ENCODE peak calls at places on chromosomes 11 and 22, in ten cellular contexts. Y, V, T, B, S, N, O, G, J and W are unnamed samples.

GRCh38 chr11:73787051-73787642 is 527 bp upstream of the MRPL48 start:
- DNase-seq in Y (no peak), V (no peak), T (no peak), B (no peak), S (no peak), N (peak), O (no peak), G (no peak), J (peak), W (no peak)

GRCh38 chr11:126546191-126546590 is 190.7 kb downstream of the ST3GAL4 start:
- DNase-seq in Y (no peak), V (no peak), T (no peak), B (no peak), S (no peak), N (no peak), O (no peak), G (no peak), J (no peak), W (no peak)

GRCh38 chr22:48954781-48955311 is 872.8 kb downstream of the BRD1 start:
- DNase-seq in Y (peak), V (peak), T (no peak), B (no peak), S (no peak), N (no peak), O (no peak), G (no peak), J (no peak), W (no peak)

GRCh38 chr11:11808992-11809583 is 32.7 kb upstream of the USP47 start:
- DNase-seq in Y (no peak), V (no peak), T (no peak), B (no peak), S (no peak), N (no peak), O (no peak), G (no peak), J (no peak), W (no peak)

GRCh38 chr11:111776398-111777093 is 10.4 kb upstream of the PPP2R1B start:
- DNase-seq in Y (no peak), V (no peak), T (no peak), B (no peak), S (no peak), N (no peak), O (no peak), G (no peak), J (no peak), W (no peak)

GRCh38 chr11:57647960-57648776 is 1.5 kb downstream of the YPEL4 start:
- DNase-seq in Y (no peak), V (peak), T (no peak), B (no peak), S (no peak), N (no peak), O (no peak), G (no peak), J (no peak), W (no peak)

GRCh38 chr11:122756417-122756816 is 81.9 kb upstream of the CRTAM start:
- DNase-seq in Y (peak), V (no peak), T (no peak), B (peak), S (no peak), N (no peak), O (no peak), G (no peak), J (no peak), W (no peak)

GRCh38 chr11:133966147-133966546 is 9.4 kb upstream of the IGSF9B start:
- DNase-seq in Y (no peak), V (no peak), T (no peak), B (no peak), S (no peak), N (no peak), O (no peak), G (no peak), J (no peak), W (no peak)

GRCh38 chr11:75534291-75535038 is 8.7 kb upstream of the GDPD5 start:
- DNase-seq in Y (no peak), V (no peak), T (no peak), B (no peak), S (peak), N (peak), O (no peak), G (no peak), J (no peak), W (no peak)

GRCh38 chr11:63504933-63505586 is 824 bp upstream of the LGALS12 start:
- DNase-seq in Y (no peak), V (peak), T (no peak), B (peak), S (no peak), N (no peak), O (no peak), G (no peak), J (no peak), W (no peak)

GRCh38 chr22:26887456-26887855 is 230.1 kb downstream of the MIAT start:
- DNase-seq in Y (no peak), V (no peak), T (no peak), B (no peak), S (no peak), N (no peak), O (peak), G (no peak), J (no peak), W (no peak)

GRCh38 chr22:20238567-20239062 is 29.5 kb downstream of the RTN4R start:
- DNase-seq in Y (peak), V (peak), T (peak), B (no peak), S (peak), N (peak), O (peak), G (peak), J (peak), W (peak)

GRCh38 chr11:128678017-128678416 is 15.9 kb upstream of the FLI1 start:
- DNase-seq in Y (no peak), V (no peak), T (no peak), B (no peak), S (no peak), N (no peak), O (peak), G (no peak), J (no peak), W (no peak)

GRCh38 chr11:70871881-70872280 is 380.5 kb downstream of the SHANK2 start:
- DNase-seq in Y (no peak), V (no peak), T (no peak), B (no peak), S (no peak), N (no peak), O (no peak), G (no peak), J (no peak), W (no peak)

GRCh38 chr11:117319214-117319840 is 3.3 kb upstream of the BACE1 start:
- DNase-seq in Y (peak), V (no peak), T (no peak), B (no peak), S (no peak), N (no peak), O (peak), G (no peak), J (no peak), W (no peak)

GRCh38 chr22:40418366-40419201 is 48.2 kb downstream of the SGSM3 start:
- DNase-seq in Y (peak), V (peak), T (no peak), B (peak), S (no peak), N (no peak), O (no peak), G (no peak), J (peak), W (no peak)

GRCh38 chr11:8291421-8292350 is 28.0 kb upstream of the LMO1 start:
- DNase-seq in Y (peak), V (peak), T (no peak), B (no peak), S (no peak), N (no peak), O (no peak), G (no peak), J (no peak), W (no peak)

GRCh38 chr11:76705834-76706233 is 35.3 kb upstream of the LRRC32 start:
- DNase-seq in Y (no peak), V (no peak), T (no peak), B (no peak), S (no peak), N (no peak), O (no peak), G (no peak), J (no peak), W (no peak)

GRCh38 chr11:123247498-123247799 is 52.4 kb upstream of the CLMP start:
- DNase-seq in Y (no peak), V (no peak), T (no peak), B (no peak), S (no peak), N (no peak), O (no peak), G (no peak), J (no peak), W (no peak)

GRCh38 chr11:123481647-123482046 is 51.6 kb downstream of the GRAMD1B start:
- DNase-seq in Y (no peak), V (no peak), T (no peak), B (no peak), S (no peak), N (no peak), O (no peak), G (no peak), J (no peak), W (no peak)

GRCh38 chr22:28424427-28425080 is 255.1 kb downstream of the TTC28 start:
- DNase-seq in Y (no peak), V (no peak), T (no peak), B (no peak), S (peak), N (no peak), O (no peak), G (no peak), J (no peak), W (no peak)

GRCh38 chr11:120147094-120147949 is 9.4 kb upstream of the TRIM29 start:
- DNase-seq in Y (no peak), V (no peak), T (no peak), B (no peak), S (no peak), N (no peak), O (no peak), G (no peak), J (no peak), W (no peak)

GRCh38 chr11:64459016-64459415 is 100.1 kb downstream of the RPS6KA4 start:
- DNase-seq in Y (peak), V (peak), T (no peak), B (no peak), S (no peak), N (no peak), O (no peak), G (no peak), J (no peak), W (no peak)

GRCh38 chr11:88320149-88320559 is 17.4 kb downstream of the CTSC start:
- DNase-seq in Y (no peak), V (no peak), T (no peak), B (no peak), S (peak), N (no peak), O (peak), G (no peak), J (no peak), W (no peak)

GRCh38 chr11:103085758-103086365 is 6.1 kb downstream of the DCUN1D5 start:
- DNase-seq in Y (no peak), V (no peak), T (no peak), B (no peak), S (no peak), N (no peak), O (peak), G (no peak), J (no peak), W (no peak)

GRCh38 chr11:47161134-47161854 is 15.4 kb downstream of the ARFGAP2 start:
- DNase-seq in Y (no peak), V (no peak), T (peak), B (no peak), S (peak), N (peak), O (peak), G (peak), J (peak), W (peak)

GRCh38 chr11:68215087-68215445 is 2.0 kb upstream of the KMT5B start:
- DNase-seq in Y (no peak), V (no peak), T (no peak), B (no peak), S (no peak), N (no peak), O (no peak), G (no peak), J (no peak), W (no peak)

GRCh38 chr11:122113836-122114235 is 2.2 kb downstream of the BLID start:
- DNase-seq in Y (no peak), V (no peak), T (no peak), B (no peak), S (no peak), N (no peak), O (no peak), G (no peak), J (no peak), W (no peak)

GRCh38 chr22:28514314-28514713 is 165.3 kb downstream of the TTC28 start:
- DNase-seq in Y (no peak), V (no peak), T (no peak), B (no peak), S (no peak), N (no peak), O (no peak), G (no peak), J (no peak), W (no peak)

GRCh38 chr11:13119361-13119760 is 110.2 kb downstream of the RASSF10 start:
- DNase-seq in Y (no peak), V (no peak), T (no peak), B (no peak), S (peak), N (no peak), O (no peak), G (no peak), J (no peak), W (no peak)

GRCh38 chr22:45911601-45912271 is 65.2 kb downstream of the WNT7B start:
- DNase-seq in Y (no peak), V (no peak), T (no peak), B (peak), S (peak), N (peak), O (no peak), G (no peak), J (no peak), W (no peak)

GRCh38 chr11:93715797-93716396 is 25.4 kb downstream of the TAF1D start:
- DNase-seq in Y (no peak), V (no peak), T (no peak), B (no peak), S (no peak), N (no peak), O (no peak), G (no peak), J (no peak), W (no peak)

GRCh38 chr11:93717501-93717900 is 23.8 kb downstream of the TAF1D start:
- DNase-seq in Y (no peak), V (no peak), T (no peak), B (no peak), S (no peak), N (no peak), O (no peak), G (no peak), J (no peak), W (no peak)

GRCh38 chr11:93720522-93720921 is 20.8 kb downstream of the TAF1D start:
- DNase-seq in Y (no peak), V (no peak), T (no peak), B (no peak), S (no peak), N (no peak), O (no peak), G (no peak), J (no peak), W (no peak)

GRCh38 chr11:93719310-93719709 is 22.0 kb downstream of the TAF1D start:
- DNase-seq in Y (no peak), V (no peak), T (no peak), B (no peak), S (no peak), N (no peak), O (no peak), G (no peak), J (no peak), W (no peak)

DNA sequence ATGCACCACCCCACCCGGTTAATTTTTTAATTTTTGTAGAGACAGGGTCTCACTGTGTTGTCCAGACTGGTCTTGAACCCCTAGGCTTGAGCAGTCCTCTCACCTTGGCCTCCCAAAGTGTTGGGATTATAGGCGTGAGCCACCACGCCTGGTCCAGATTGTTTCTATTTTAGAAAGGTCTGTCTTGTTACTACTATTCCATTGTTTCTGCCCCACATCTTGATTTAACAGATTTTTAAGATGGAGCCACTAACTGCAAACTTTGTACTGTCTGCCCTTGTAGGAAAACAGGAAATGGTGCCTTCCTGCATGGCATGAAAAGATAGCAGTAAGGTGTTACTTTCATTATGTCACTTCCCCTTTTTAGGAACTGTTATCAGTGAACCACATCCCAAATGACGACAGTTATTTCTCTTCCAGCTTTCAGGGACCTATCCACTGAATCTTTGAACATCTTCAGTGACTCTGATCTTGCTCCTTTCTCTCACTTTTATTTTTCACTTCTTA is 23.2 kb downstream of the TAF1D start:
- DNase-seq in Y (no peak), V (no peak), T (no peak), B (no peak), S (no peak), N (no peak), O (peak), G (no peak), J (no peak), W (no peak)
- TF ChIP-seq CTCF in Y (no peak), V (no peak), T (no peak), B (no peak), S (no peak), N (no peak), O (no peak), G (no peak), J (no peak), W (no peak)

GRCh38 chr11:23021287-23021863 is 161.1 kb upstream of the CCDC179 start:
- DNase-seq in Y (no peak), V (no peak), T (peak), B (no peak), S (peak), N (peak), O (peak), G (peak), J (peak), W (no peak)
- TF ChIP-seq CTCF in Y (no peak), V (peak), T (peak), B (peak), S (peak), N (peak), O (peak), G (peak), J (peak), W (peak)

GRCh38 chr22:47283616-47284270 is 521.3 kb downstream of the TBC1D22A start:
- DNase-seq in Y (no peak), V (no peak), T (no peak), B (no peak), S (no peak), N (no peak), O (no peak), G (no peak), J (no peak), W (no peak)

GRCh38 chr22:47282851-47283250 is 520.4 kb downstream of the TBC1D22A start:
- DNase-seq in Y (no peak), V (no peak), T (no peak), B (no peak), S (no peak), N (no peak), O (no peak), G (no peak), J (no peak), W (no peak)

GRCh38 chr22:47282366-47282765 is 519.9 kb downstream of the TBC1D22A start:
- DNase-seq in Y (no peak), V (no peak), T (no peak), B (no peak), S (no peak), N (no peak), O (no peak), G (no peak), J (no peak), W (no peak)

GRCh38 chr22:47279337-47279736 is 516.9 kb downstream of the TBC1D22A start:
- DNase-seq in Y (no peak), V (no peak), T (no peak), B (no peak), S (no peak), N (no peak), O (no peak), G (no peak), J (no peak), W (no peak)

DNA sequence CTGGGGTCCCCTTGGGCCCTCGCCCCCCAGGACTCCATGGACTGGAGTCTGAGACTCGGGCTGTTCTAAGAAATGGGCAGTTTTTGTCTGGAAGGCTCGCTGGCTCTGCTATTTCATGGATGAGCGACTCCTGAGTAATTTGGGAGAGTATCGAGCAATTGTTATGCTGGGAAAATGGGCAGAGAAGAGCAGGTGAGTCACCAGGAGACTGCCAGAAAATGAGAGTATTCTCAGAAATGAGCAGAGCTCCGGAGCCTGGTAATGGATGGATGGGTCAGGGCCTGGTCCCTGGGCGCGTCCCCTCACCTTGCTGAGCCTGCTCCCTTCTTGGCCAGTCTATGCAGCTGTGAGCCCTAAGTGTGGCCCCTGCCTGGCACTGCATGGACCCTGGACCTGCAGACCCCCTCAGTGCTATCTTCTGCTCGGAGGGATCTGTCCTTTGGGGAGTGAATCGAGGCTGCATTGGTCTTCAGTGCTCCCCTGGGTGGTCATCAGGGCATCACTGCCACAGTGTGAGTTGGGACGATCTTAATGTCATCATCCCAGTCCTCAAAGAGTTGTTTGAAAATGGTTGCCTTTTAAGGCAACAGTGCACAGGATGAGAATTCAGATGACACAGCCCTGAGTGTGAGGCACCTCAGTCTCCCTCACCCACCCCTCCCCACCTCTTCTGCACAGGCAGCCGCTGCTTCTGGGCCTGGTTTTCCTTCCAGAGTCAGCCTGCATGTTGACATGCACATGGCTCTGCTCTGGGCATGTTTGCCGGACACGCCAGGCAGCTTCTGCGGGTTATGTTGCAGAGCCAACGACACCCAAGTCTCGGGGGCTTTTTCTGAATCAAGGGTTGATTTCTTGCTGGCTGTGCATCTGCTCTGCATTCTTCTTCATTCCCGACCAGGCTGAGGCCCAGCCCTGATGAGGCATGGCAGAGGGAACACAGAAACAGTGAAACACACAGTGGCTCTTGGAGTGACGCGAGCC is 519.0 kb downstream of the TBC1D22A start:
- DNase-seq in Y (no peak), V (no peak), T (no peak), B (no peak), S (peak), N (no peak), O (no peak), G (no peak), J (no peak), W (no peak)
- TF ChIP-seq CTCF in Y (no peak), V (no peak), T (no peak), B (no peak), S (no peak), N (no peak), O (no peak), G (no peak), J (no peak), W (no peak)

DNA sequence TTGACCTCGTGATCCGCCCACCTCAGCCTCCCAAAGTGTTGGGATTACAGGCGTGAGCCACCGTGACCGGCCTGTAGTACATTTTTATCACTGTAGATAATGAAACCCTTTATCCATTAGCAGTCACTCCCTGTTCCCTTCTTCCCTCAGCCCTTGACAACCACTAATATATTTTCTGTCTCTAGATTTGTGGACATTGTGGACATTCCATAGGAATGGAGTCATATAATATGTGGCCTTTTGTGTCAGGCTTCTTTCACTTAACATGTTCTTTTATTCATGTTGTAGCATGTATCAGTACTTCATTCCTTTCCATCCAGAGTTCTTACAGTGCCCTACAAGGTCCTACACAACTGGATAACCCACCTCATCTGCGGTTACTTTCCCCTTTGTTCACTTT is 30.5 kb downstream of the RRM1 start:
- DNase-seq in Y (no peak), V (no peak), T (no peak), B (no peak), S (peak), N (no peak), O (no peak), G (no peak), J (no peak), W (no peak)
- TF ChIP-seq CTCF in Y (no peak), V (no peak), T (no peak), B (no peak), S (no peak), N (no peak), O (no peak), G (no peak), J (no peak), W (no peak)

GRCh38 chr11:107916671-107917241 is 11.5 kb upstream of the RAB39A start:
- DNase-seq in Y (no peak), V (no peak), T (peak), B (no peak), S (peak), N (peak), O (no peak), G (no peak), J (peak), W (peak)
- TF ChIP-seq CTCF in Y (no peak), V (peak), T (peak), B (peak), S (peak), N (peak), O (no peak), G (peak), J (peak), W (peak)